ENCODE peak calls at places on chromosomes 16 and 17, in five cellular contexts. X is mesendoderm, B is H1, V is H9, M is IMR-90. D is an unnamed sample.

GRCh38 chr16:84175351-84176081 is 11.3 kb downstream of the TAF1C start:
- DNase-seq in B (peak), X (peak), V (peak), M (peak), D (peak)

GRCh38 chr17:81456091-81456490 is 56.5 kb downstream of the ACTG1 start:
- DNase-seq in M (no peak), B (no peak), X (no peak), V (no peak), D (no peak)

GRCh38 chr17:2624292-2624731 is 30.9 kb downstream of the PAFAH1B1 start:
- DNase-seq in X (peak), V (peak), M (no peak), B (no peak), D (peak)

GRCh38 chr17:1354022-1354421 is 46.0 kb downstream of the YWHAE start:
- DNase-seq in M (no peak), X (no peak), B (no peak), V (no peak), D (no peak)

GRCh38 chr17:65345261-65346060 is 208.3 kb downstream of the RGS9 start:
- DNase-seq in M (no peak), B (no peak), X (no peak), V (no peak), D (peak)

GRCh38 chr16:84514874-84515835 is 10.7 kb upstream of the MEAK7 start:
- DNase-seq in M (no peak), B (no peak), X (no peak), V (no peak), D (peak)

GRCh38 chr17:16422416-16422815 is 7.0 kb downstream of the TRPV2 start:
- DNase-seq in X (no peak), B (no peak), M (no peak), V (no peak), D (no peak)

GRCh38 chr17:46841561-46842379 is 9.6 kb upstream of the WNT9B start:
- DNase-seq in V (peak), X (peak), B (no peak), M (no peak), D (no peak)

GRCh38 chr16:11329080-11329491 is 16.2 kb upstream of the RMI2 start:
- DNase-seq in X (peak), V (peak), M (peak), B (no peak), D (no peak)

GRCh38 chr16:10333321-10334032 is 52.4 kb upstream of the ATF7IP2 start:
- DNase-seq in M (no peak), V (no peak), B (no peak), X (no peak), D (no peak)

GRCh38 chr17:17106716-17107115 is 64.5 kb downstream of the MPRIP start:
- DNase-seq in V (no peak), X (no peak), B (no peak), M (peak), D (no peak)

GRCh38 chr16:81319221-81319912 is 4.6 kb downstream of the GAN start:
- DNase-seq in X (peak), B (no peak), V (no peak), M (peak), D (peak)

GRCh38 chr17:78343433-78344201 is 16.3 kb downstream of the SOCS3 start:
- DNase-seq in V (peak), X (no peak), M (no peak), B (no peak), D (peak)

GRCh38 chr17:57044976-57045867 is 39.8 kb upstream of the AKAP1 start:
- DNase-seq in X (no peak), M (no peak), B (no peak), V (no peak), D (no peak)

GRCh38 chr17:28720247-28720996 is 637 bp downstream of the RPL23A start:
- DNase-seq in B (no peak), X (peak), V (no peak), M (no peak), D (no peak)

GRCh38 chr17:61313515-61314326 is 85.9 kb upstream of the TBX2 start:
- DNase-seq in M (no peak), B (no peak), X (no peak), V (no peak), D (no peak)

GRCh38 chr17:7380855-7381683 is at the start of gene TNK1:
- DNase-seq in X (peak), V (peak), M (no peak), B (no peak), D (peak)

GRCh38 chr17:8753976-8754440 is 4.3 kb downstream of the SPDYE4 start:
- DNase-seq in B (no peak), X (peak), M (peak), V (no peak), D (no peak)

GRCh38 chr16:11250091-11250785 is 5.8 kb downstream of the SOCS1 start:
- DNase-seq in V (peak), M (peak), X (peak), B (no peak), D (peak)

GRCh38 chr16:59758848-59759247 is 1024.7 kb upstream of the GOT2 start:
- DNase-seq in V (no peak), M (no peak), B (no peak), X (peak), D (peak)

GRCh38 chr16:75264531-75264998 is 13.1 kb upstream of the BCAR1 start:
- DNase-seq in B (no peak), X (no peak), M (peak), V (no peak), D (no peak)

GRCh38 chr17:17552351-17553216 is 38.9 kb downstream of the PEMT start:
- DNase-seq in V (no peak), X (no peak), M (no peak), B (no peak), D (no peak)

GRCh38 chr17:55783684-55784245 is 32.9 kb downstream of the PCTP start:
- DNase-seq in X (peak), B (no peak), M (no peak), V (peak), D (no peak)

GRCh38 chr17:43665387-43666101 is 3.8 kb upstream of the MEOX1 start:
- DNase-seq in B (no peak), X (no peak), V (no peak), M (no peak), D (no peak)

GRCh38 chr16:86519649-86520316 is 9.5 kb downstream of the FOXF1 start:
- DNase-seq in X (peak), V (peak), M (peak), B (no peak), D (peak)

GRCh38 chr17:39674702-39675389 is 6.6 kb downstream of the PNMT start:
- DNase-seq in V (peak), B (no peak), X (no peak), M (no peak), D (peak)

GRCh38 chr17:42309142-42309541 is 20.8 kb downstream of the STAT5A start:
- DNase-seq in X (no peak), M (no peak), B (no peak), V (no peak), D (no peak)

GRCh38 chr17:42305543-42306384 is 17.5 kb downstream of the STAT5A start:
- DNase-seq in M (no peak), X (no peak), B (no peak), V (no peak), D (no peak)

GRCh38 chr17:42306385-42306667 is 18.0 kb downstream of the STAT5A start:
- DNase-seq in X (no peak), M (no peak), V (no peak), B (no peak), D (no peak)

GRCh38 chr17:42304187-42305030 is 16.1 kb downstream of the STAT5A start:
- DNase-seq in B (no peak), V (no peak), X (no peak), M (no peak), D (no peak)

DNA sequence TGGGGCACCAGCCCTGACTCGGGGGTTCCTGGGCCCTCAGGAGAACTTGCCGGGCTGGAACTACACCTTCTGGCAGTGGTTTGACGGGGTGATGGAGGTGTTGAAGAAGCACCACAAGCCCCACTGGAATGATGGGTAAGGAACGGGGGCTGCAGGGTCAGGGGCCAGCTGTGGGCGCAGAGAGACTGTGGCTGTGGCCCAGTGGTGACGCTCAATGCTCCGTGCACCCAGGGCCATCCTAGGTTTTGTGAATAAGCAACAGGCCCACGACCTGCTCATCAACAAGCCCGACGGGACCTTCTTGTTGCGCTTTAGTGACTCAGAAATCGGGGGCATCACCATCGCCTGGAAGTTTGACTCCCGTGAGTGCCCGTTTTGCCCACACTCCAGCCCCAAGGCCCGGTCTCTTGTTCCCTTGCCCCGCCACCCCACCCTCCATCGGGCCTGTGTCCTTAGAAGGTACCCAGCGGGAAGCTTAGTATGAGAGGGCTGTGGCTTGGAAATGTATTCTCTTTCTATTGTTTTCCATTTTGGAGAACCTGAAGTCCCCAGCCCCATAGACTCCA is 19.1 kb downstream of the STAT5A start:
- DNase-seq in X (no peak), B (no peak), M (no peak), V (no peak), D (no peak)
- H3K27ac ChIP-seq in X (no peak), B (no peak), M (no peak), V (no peak), D (no peak)

DNA sequence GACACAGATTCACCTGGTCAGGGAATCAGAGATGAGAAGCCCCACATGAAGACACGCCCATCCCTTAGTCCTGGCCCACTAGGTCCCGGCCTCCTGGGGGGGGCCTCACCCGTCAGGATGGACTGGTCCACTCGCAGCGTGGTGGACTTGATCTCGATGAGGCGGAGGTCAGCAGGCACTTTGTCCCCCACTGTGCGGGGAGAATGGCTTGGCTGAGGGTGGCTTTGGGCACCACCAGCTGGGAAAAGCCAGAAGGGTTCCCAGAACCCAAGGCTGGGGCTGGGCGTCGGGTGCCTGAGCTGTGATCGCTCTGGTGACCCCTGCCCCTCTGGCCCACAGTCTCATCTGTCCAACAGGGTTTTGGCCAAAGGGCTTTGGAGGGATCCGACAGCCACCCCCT is 13.7 kb downstream of the ATP2A3 start:
- DNase-seq in V (no peak), X (no peak), B (no peak), M (no peak), D (no peak)
- H2AK5ac ChIP-seq in V (no peak), X (no peak), B (no peak), M (no peak), D (no peak)

DNA sequence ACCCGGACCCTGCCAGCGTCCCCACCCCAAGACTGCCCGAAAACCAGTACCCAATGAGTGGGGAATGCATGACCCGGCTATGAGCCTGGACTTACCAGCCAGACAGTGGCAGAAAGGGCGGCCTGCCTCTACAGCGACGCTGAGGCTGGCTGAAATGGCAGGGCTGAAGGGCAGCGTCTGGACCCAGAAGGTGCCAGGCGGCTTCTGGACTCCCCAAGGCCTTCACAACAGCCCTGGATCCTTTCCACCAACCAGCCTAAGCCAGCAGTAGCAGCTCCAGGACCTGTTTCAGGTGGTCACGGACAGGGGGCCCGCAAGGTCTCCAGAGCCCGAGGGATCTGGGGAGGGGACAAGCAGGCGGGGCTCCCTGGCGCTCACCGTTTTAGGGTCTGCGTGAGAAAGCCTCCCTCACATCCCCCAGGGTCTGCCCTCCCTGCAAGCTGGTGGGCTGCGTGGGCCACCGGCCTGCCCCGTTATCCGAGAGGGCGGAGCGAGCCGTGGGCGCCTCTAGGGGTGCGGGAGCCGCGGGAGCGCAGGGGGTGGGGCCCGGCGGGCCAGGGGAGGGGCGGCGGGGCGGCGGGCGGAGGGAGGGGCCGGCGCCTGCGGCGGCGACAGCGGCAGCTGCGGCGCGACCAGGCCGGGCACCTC is at the start of gene RIPOR1:
- DNase-seq in M (no peak), V (peak), X (peak), B (no peak), D (peak)
- H2BK120ac ChIP-seq in M (peak), V (no peak), X (no peak), B (no peak), D (peak)

GRCh38 chr17:34312080-34312479 is 7.2 kb upstream of the CCL8 start:
- DNase-seq in B (no peak), X (no peak), M (peak), V (no peak), D (no peak)

GRCh38 chr17:34311291-34311690 is 7.9 kb upstream of the CCL8 start:
- DNase-seq in X (no peak), M (no peak), B (no peak), V (no peak), D (no peak)

GRCh38 chr17:34318474-34318873 is 761 bp upstream of the CCL8 start:
- DNase-seq in B (no peak), V (peak), X (peak), M (no peak), D (no peak)

GRCh38 chr17:34313164-34313563 is 6.1 kb upstream of the CCL8 start:
- DNase-seq in M (peak), X (no peak), V (no peak), B (no peak), D (no peak)

DNA sequence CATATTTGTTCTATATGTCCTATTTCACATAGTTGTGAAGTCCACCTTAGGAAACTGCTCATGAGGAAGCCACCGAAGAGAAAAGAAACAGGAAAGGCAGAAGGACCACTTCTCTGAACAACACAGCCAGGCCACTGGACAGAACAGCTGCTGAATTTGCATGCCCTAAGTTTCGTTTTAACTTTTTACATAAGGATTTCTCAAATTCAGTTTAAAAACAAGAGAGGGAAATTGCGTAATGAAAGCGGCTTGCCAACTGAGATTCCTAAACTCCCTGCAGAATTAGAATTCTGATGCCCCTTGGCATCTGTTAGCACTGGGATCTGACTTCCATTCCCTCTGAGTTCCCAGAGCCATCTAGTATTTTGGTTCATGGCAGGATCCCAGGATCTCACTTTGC is 5.0 kb upstream of the CCL8 start:
- DNase-seq in M (peak), V (no peak), B (no peak), X (no peak), D (no peak)
- H3K27ac ChIP-seq in M (peak), V (no peak), B (no peak), X (no peak), D (no peak)

GRCh38 chr16:4401094-4401501 is 15.3 kb downstream of the CORO7 start:
- DNase-seq in B (no peak), X (no peak), M (no peak), V (no peak), D (no peak)

GRCh38 chr16:4404247-4404966 is 12.0 kb downstream of the CORO7 start:
- DNase-seq in X (peak), V (peak), M (no peak), B (peak), D (peak)

GRCh38 chr16:4402439-4403132 is 13.8 kb downstream of the CORO7 start:
- DNase-seq in X (peak), B (no peak), M (peak), V (peak), D (peak)

GRCh38 chr16:4403133-4403949 is 13.1 kb downstream of the CORO7 start:
- DNase-seq in X (no peak), B (no peak), V (no peak), M (no peak), D (no peak)

GRCh38 chr16:4401510-4401909 is 14.9 kb downstream of the CORO7 start:
- DNase-seq in B (no peak), X (no peak), V (no peak), M (no peak), D (no peak)
- H2AK5ac ChIP-seq in B (no peak), X (no peak), V (no peak), M (peak), D (no peak)

D was measured in trophoblast cell.